ENCODE peak calls at places on chromosomes 3 and 15, in eight cellular contexts. M is Peyer's patch, E is sigmoid colon, X is tibial nerve, T is K562, K is transverse colon, L is SK-N-SH, P is heart left ventricle. I is an unnamed sample.

GRCh38 chr15:69591905-69592508 is 139.4 kb downstream of the RPLP1 start:
- DNase-seq in M (no peak), E (no peak), X (no peak), T (no peak), K (no peak), L (no peak), P (no peak), I (no peak)

GRCh38 chr15:100788080-100788730 is 91.4 kb upstream of the ALDH1A3 start:
- DNase-seq in M (peak; percentile 17), E (no peak), X (no peak), T (no peak), K (no peak), L (no peak), P (no peak), I (no peak)

GRCh38 chr3:142649996-142650693 is 54.0 kb downstream of the PLS1 start:
- DNase-seq in M (no peak), E (no peak), X (peak; percentile 5), T (no peak), K (no peak), L (no peak), P (no peak), I (no peak)

GRCh38 chr3:27659279-27660021 is 62.7 kb downstream of the EOMES start:
- DNase-seq in M (peak; percentile 83), E (no peak), X (peak; percentile 65), T (peak; percentile 70), K (peak; percentile 60), L (peak; percentile 66), P (peak; percentile 36), I (peak; percentile 63)

GRCh38 chr3:180036678-180037455 is at the start of gene PEX5L:
- DNase-seq in M (no peak), E (no peak), X (peak; percentile 5), T (no peak), K (no peak), L (peak; percentile 82), P (peak; percentile 27), I (no peak)

GRCh38 chr3:115040673-115041286 is 106.3 kb downstream of the ZBTB20 start:
- DNase-seq in M (peak; percentile 70), E (no peak), X (peak; percentile 66), T (no peak), K (peak; percentile 20), L (peak; percentile 43), P (no peak), I (no peak)

GRCh38 chr3:197408177-197408957 is 110.0 kb upstream of the DLG1 start:
- DNase-seq in M (peak; percentile 24), E (no peak), X (no peak), T (no peak), K (no peak), L (peak; percentile 1), P (no peak), I (no peak)

GRCh38 chr15:55110446-55110845 is 86.3 kb downstream of the RSL24D1 start:
- DNase-seq in M (no peak), E (no peak), X (no peak), T (no peak), K (no peak), L (no peak), P (no peak), I (no peak)

GRCh38 chr15:80577552-80578205 is 117.4 kb upstream of the ABHD17C start:
- DNase-seq in M (peak; percentile 27), E (peak; percentile 30), X (no peak), T (no peak), K (no peak), L (no peak), P (no peak), I (peak; percentile 13)

GRCh38 chr3:65945480-65945879 is 93.2 kb downstream of the MAGI1 start:
- DNase-seq in M (no peak), E (no peak), X (no peak), T (no peak), K (no peak), L (no peak), P (no peak), I (no peak)

GRCh38 chr3:194685050-194685722 is 497 bp upstream of the FAM43A start:
- DNase-seq in M (no peak), E (no peak), X (no peak), T (no peak), K (no peak), L (no peak), P (no peak), I (no peak)

GRCh38 chr3:57112206-57112605 is 51.7 kb downstream of the SPATA12 start:
- DNase-seq in M (no peak), E (no peak), X (no peak), T (peak; percentile 16), K (no peak), L (peak; percentile 72), P (no peak), I (no peak)

GRCh38 chr3:55735976-55736375 is 248.9 kb upstream of the WNT5A start:
- DNase-seq in M (no peak), E (no peak), X (no peak), T (no peak), K (no peak), L (no peak), P (no peak), I (no peak)

GRCh38 chr3:95235916-95236315 is 1173.1 kb downstream of the NSUN3 start:
- DNase-seq in M (no peak), E (no peak), X (no peak), T (no peak), K (no peak), L (no peak), P (no peak), I (no peak)

GRCh38 chr15:91853501-91853967 is at the start of gene SLCO3A1:
- DNase-seq in M (peak; percentile 81), E (peak; percentile 87), X (peak; percentile 47), T (peak; percentile 63), K (peak; percentile 79), L (peak; percentile 91), P (peak; percentile 89), I (peak; percentile 78)

GRCh38 chr3:123161167-123161566 is 40.6 kb upstream of the SEC22A start:
- DNase-seq in M (no peak), E (no peak), X (no peak), T (no peak), K (no peak), L (no peak), P (no peak), I (no peak)
- TF ChIP-seq CTCF in M (no peak), E (no peak), X (no peak), T (no peak), K (no peak), L (peak; percentile 23), P (no peak), I (no peak)

DNA sequence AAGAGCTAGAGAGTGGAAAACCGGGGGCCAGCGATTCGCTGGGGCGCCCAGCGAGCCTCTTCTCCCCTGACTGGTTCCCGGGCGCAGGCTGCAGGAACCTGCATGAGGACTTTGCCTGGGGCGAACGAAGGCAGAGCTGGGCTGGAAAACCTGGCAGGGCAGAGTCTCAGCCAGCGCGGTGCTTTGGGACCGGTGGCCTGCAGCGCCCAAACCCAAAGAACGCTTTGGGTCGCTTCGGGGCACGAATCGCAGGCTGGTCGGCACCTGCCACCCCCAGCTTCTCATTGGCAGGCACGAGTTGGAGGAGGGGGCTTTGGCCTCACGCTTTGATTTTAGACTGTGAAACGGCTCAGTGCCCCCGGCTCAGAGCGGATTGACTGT is 3.0 kb downstream of the ONECUT1 start:
- DNase-seq in M (no peak), E (no peak), X (no peak), T (no peak), K (no peak), L (no peak), P (no peak), I (no peak)
- H3K4me1 ChIP-seq in M (peaks cover 35% of the 10 kb centered on the region), E (no peaks in the 10 kb centered on the region), X (peaks cover 46% of the 10 kb centered on the region), T (no peaks in the 10 kb centered on the region), K (peaks cover 49% of the 10 kb centered on the region), L (peaks cover 10% of the 10 kb centered on the region), P (no peaks in the 10 kb centered on the region), I (no peaks in the 10 kb centered on the region)

GRCh38 chr15:51879555-51879954 is 50.1 kb downstream of the TMOD3 start:
- DNase-seq in M (no peak), E (no peak), X (no peak), T (no peak), K (no peak), L (no peak), P (no peak), I (no peak)

GRCh38 chr15:51870774-51871173 is 41.3 kb downstream of the TMOD3 start:
- DNase-seq in M (no peak), E (no peak), X (no peak), T (no peak), K (no peak), L (no peak), P (no peak), I (no peak)

GRCh38 chr15:51878446-51879386 is 49.3 kb downstream of the TMOD3 start:
- DNase-seq in M (no peak), E (no peak), X (no peak), T (peak; percentile 52), K (no peak), L (no peak), P (no peak), I (no peak)

GRCh38 chr15:51876169-51876568 is 46.7 kb downstream of the TMOD3 start:
- DNase-seq in M (no peak), E (no peak), X (no peak), T (no peak), K (no peak), L (no peak), P (no peak), I (no peak)

DNA sequence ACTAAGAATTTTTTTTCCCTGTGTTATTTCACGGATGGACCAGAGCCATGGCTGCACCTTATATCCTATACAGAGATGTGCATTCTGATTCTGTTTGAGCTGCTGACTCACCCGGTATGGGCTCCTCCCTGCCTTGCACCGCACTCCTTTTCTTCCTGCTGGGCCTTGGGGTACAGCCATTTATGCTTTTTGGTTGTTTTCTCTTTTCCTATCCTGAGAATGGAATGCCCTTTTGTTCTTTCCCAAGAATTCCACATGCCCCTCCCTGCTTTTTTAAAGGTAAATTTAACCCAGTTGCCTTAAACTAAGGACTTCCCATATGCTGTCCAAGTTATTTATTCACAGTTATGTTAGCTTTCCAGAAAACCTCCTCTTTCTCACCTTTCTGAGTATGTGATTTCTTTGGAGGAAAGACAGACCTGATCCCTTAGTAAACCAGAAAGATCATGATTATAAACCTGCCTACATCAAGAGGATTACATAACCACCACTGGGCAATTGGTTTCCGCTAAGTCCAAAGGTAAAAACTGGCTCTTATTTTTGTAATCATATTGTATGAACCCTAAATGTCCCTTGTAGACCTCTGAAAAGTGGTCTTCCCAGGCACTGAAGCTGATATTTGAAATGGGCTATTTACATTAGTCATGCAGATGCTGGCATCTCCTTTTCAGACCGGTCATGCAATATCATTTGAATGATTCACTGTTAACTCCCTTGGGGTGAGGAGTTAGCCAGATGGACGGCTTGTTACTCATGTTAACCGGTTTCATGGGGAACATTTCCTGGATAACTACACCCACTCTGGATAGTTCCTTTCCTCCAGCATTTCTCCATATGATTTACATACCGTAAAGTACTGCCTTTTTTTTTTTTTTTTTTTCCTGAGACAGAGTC is 45.5 kb downstream of the TMOD3 start:
- DNase-seq in M (peak; percentile 61), E (peak; percentile 67), X (peak; percentile 58), T (peak; percentile 30), K (peak; percentile 48), L (no peak), P (no peak), I (no peak)
- H3K4me3 ChIP-seq in M (no peak overlapping the region), E (no peak overlapping the region), X (no peak overlapping the region), T (no peak overlapping the region), K (no peak overlapping the region), L (no peak overlapping the region), P (no peak overlapping the region), I (no peak overlapping the region)

DNA sequence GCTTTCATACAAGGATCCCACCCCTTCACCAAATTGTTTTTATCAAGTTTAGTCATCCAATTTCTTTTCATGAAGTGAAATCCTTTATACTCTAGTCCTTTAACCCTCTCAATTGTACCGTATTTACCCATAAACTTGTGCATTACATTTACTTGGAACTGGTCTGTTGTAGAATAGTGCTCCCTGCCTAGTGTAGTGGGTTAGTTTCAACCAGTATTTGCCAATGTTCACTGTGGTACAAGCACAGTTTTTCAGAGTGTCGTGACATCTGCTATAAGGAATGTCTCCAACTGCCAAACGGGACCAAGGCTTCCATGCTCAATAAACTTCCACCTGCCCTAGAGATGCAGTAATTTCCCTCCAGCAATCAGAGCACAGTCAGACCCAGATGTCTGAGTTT is 211.9 kb downstream of the KCNAB1 start:
- DNase-seq in M (no peak), E (no peak), X (no peak), T (no peak), K (no peak), L (no peak), P (no peak), I (no peak)
- TF ChIP-seq CTCF in M (no peak), E (no peak), X (no peak), T (no peak), K (no peak), L (no peak), P (no peak), I (no peak)